ENCODE peak calls at places on chromosomes 1 and 21, in five cellular contexts. O, L, B, P and J are unnamed samples.

GRCh38 chr21:24729568-24729967 is 877.7 kb downstream of the MRPL39 start:
- DNase-seq in O (no peak), L (no peak), B (no peak), P (no peak), J (no peak)

GRCh38 chr1:197195100-197195499 is 48.6 kb upstream of the ASPM start:
- DNase-seq in O (no peak), L (no peak), B (no peak), P (no peak), J (no peak)

GRCh38 chr1:236160540-236161127 is 18.3 kb downstream of the GPR137B start:
- DNase-seq in O (no peak), L (no peak), B (no peak), P (no peak), J (no peak)

GRCh38 chr1:169680377-169681019 is 30.9 kb downstream of the SELL start:
- DNase-seq in O (no peak), L (peak), B (no peak), P (no peak), J (no peak)

GRCh38 chr1:43073490-43074230 is 98.4 kb downstream of the EBNA1BP2 start:
- DNase-seq in O (peak), L (no peak), B (peak), P (peak), J (peak)

GRCh38 chr1:102897537-102897936 is 210.8 kb downstream of the COL11A1 start:
- DNase-seq in O (peak), L (no peak), B (peak), P (no peak), J (no peak)

GRCh38 chr1:89894210-89894668 is 73.4 kb downstream of the LRRC8D start:
- DNase-seq in O (peak), L (no peak), B (no peak), P (no peak), J (no peak)

GRCh38 chr1:179510038-179510437 is 65.7 kb downstream of the NPHS2 start:
- DNase-seq in O (no peak), L (no peak), B (no peak), P (no peak), J (no peak)

GRCh38 chr1:31227891-31228290 is 11.8 kb downstream of the NKAIN1 start:
- DNase-seq in O (no peak), L (no peak), B (no peak), P (no peak), J (peak)

GRCh38 chr1:227786673-227787512 is 28.6 kb upstream of the PRSS38 start:
- DNase-seq in O (no peak), L (no peak), B (no peak), P (no peak), J (no peak)

GRCh38 chr1:10065760-10066159 is 33.0 kb downstream of the UBE4B start:
- DNase-seq in O (no peak), L (no peak), B (no peak), P (no peak), J (no peak)

GRCh38 chr1:172401907-172402306 is 18.6 kb upstream of the C1orf105 start:
- DNase-seq in O (no peak), L (no peak), B (no peak), P (no peak), J (no peak)

GRCh38 chr1:171611306-171611705 is 10.7 kb upstream of the MYOCOS start:
- DNase-seq in O (peak), L (no peak), B (no peak), P (no peak), J (no peak)

GRCh38 chr1:65434255-65434654 is 13.8 kb downstream of the LEPR start:
- DNase-seq in O (no peak), L (no peak), B (no peak), P (no peak), J (no peak)
- TF ChIP-seq CTCF in O (no peak), L (peak), B (peak), P (no peak), J (peak)

GRCh38 chr1:3415260-3415952 is 39.1 kb upstream of the ARHGEF16 start:
- DNase-seq in O (no peak), L (no peak), B (no peak), P (no peak), J (no peak)

GRCh38 chr1:3417954-3418353 is 36.5 kb upstream of the ARHGEF16 start:
- DNase-seq in O (no peak), L (no peak), B (peak), P (no peak), J (no peak)

GRCh38 chr1:3419415-3420204 is 34.9 kb upstream of the ARHGEF16 start:
- DNase-seq in O (no peak), L (no peak), B (no peak), P (no peak), J (no peak)

GRCh38 chr1:3418600-3418999 is 35.9 kb upstream of the ARHGEF16 start:
- DNase-seq in O (no peak), L (no peak), B (no peak), P (no peak), J (no peak)

DNA sequence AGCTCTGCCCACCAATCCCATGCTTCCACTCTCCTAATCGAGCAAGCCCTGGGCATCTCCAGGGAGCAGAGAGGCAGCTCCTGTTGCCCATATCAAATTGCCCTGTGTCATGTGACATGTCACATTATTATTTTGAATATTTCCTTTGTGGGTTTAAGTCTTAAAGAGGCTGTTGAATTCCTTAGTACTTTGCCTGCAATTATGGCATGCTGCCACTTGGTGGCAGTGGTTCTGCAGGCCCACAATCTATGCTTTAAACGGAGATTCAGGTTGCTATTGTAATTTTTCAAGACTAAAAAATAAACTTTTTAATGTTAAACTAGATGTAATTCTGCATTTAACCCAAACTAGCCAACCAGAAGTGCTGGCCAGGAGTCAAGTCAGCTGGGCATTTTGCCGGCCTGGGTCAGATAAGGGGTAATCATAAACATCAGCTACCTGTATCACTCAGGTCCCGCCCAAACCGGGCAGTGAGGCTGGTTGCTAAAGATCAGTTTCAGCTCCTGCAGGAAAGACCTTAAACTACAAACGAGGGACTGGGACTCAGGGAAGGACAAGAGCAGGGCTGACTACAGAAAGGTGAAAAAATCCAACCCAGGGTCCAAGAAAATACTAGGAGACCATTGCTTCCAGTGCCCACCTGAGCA is 37.3 kb upstream of the ARHGEF16 start:
- DNase-seq in O (no peak), L (no peak), B (no peak), P (no peak), J (no peak)
- TF ChIP-seq CTCF in O (peak), L (no peak), B (peak), P (no peak), J (peak)

GRCh38 chr1:17001760-17002523 is 9.8 kb downstream of the ATP13A2 start:
- DNase-seq in O (no peak), L (no peak), B (no peak), P (no peak), J (no peak)

GRCh38 chr1:16998589-16998988 is 13.1 kb downstream of the ATP13A2 start:
- DNase-seq in O (no peak), L (no peak), B (no peak), P (no peak), J (no peak)

GRCh38 chr1:17002524-17002902 is 9.2 kb downstream of the ATP13A2 start:
- DNase-seq in O (no peak), L (no peak), B (no peak), P (no peak), J (no peak)

GRCh38 chr1:16996845-16997244 is 14.9 kb downstream of the ATP13A2 start:
- DNase-seq in O (no peak), L (no peak), B (no peak), P (no peak), J (no peak)

DNA sequence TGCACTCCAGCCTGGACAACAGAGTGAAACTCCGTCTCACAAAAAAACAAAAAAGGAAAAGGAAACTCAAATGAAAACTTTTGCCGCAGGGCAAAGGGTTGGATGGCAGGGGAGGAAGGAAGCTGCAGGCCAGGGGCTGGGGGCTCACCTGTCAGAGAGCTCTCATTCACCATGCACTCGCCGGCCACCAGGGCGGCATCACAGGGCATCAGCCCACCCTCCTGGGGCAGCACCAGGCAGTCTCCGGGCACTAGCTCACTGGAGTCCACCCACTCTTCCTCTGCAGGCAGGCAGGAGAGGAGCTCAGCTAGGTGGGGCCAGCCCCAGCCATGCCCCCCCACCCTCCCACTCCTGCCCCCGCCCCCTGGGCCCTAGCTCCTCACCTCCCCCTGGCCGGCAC is 11.9 kb downstream of the ATP13A2 start:
- DNase-seq in O (no peak), L (no peak), B (no peak), P (no peak), J (no peak)
- TF ChIP-seq CTCF in O (no peak), L (no peak), B (no peak), P (no peak), J (no peak)

DNA sequence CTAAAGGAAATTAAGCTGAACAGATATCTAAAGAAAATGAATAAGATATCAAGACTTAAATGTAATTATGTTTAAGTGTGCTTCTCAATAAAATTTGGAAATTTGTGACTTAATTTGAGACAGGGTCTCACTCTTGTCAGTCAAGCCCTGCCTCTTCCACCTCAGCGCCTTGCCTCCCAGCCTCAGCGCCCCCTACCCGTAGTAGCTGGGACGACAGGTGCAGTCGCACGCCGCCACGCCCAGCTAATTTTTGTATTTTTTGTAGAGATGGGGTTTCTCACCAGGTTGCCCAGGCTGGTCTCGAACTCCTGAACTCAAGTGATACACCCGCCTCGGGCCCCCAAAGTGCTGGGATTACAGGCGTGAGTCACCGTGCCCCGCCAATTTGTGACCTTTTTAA is 117.0 kb downstream of the CLEC20A start:
- DNase-seq in O (no peak), L (no peak), B (no peak), P (no peak), J (peak)
- TF ChIP-seq CTCF in O (peak), L (no peak), B (peak), P (no peak), J (peak)

DNA sequence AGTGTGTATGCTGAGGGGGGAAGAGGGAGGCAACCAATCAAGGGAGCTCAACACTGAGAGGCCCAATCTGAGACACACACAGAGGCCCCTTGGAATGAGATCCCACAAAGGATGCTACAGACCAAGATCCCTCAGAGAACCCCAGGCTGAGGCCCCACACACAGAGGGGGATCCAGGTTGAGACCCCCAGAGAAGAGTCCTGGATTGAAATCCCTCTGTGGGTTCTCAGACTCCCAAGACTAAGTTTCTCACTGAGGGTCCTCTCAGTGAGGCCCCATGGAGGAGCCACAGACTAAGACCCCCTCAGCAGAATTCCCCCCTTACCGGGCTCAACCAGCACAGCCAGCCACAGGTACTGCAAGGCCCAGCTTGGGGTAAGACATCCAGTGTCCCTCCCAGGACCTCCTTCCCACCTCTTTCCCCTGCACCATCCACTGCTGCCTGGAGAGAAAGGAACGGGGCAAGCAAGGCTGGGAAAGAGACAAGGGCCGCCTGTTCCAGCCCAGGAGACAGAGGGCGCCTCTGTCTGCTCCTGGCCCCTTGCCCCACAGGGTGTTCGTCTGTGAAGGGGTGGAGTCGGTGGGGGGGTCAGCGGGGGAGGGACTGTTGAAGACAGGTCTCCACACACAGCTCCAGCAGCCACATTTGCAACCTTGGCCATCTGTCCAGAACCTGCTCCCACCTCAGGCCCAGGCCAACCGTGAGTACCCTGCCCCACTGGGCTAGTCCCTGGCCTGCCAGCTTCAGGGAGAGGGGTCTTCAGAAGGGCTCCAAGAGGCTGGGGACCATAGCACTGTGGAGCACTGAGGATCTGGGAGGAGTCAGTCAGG is at the start of gene S100A1:
- DNase-seq in O (no peak), L (no peak), B (no peak), P (no peak), J (no peak)
- TF ChIP-seq CTCF in O (no peak), L (no peak), B (no peak), P (no peak), J (no peak)

DNA sequence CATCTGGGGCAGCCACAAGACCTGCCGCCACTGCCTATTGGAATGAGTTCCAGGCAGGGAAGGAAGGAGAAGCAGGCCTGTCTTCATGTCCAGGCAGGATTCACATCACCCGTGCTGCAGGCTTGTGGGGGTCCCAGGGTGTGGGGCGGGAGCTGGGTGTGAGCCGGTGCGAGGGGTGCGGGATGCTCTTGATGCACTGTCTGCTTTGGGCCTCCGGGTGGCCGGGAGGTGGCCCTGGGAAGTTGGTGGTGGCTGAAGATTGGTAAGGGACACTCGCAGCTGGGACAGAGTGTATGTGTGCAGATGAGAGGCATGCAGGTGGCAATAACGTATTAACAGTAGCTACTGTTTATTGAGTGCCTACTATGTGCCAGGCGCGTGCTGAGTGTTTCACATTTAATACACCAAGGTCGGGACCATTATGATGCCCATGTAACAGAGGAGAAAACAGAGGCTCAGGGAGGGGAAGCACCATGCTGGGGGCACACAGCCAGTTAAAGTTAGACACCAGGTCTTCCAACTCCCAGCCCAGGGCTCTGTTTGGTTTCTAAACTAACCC is 3.3 kb downstream of the CROCC start:
- DNase-seq in O (no peak), L (no peak), B (no peak), P (no peak), J (no peak)
- TF ChIP-seq CTCF in O (no peak), L (no peak), B (no peak), P (no peak), J (no peak)